ENCODE peak calls at places on chromosomes 11 and 22, in ten cellular contexts. M, C, K, E, G, I, Y, F, T and W are unnamed samples.

GRCh38 chr11:69014936-69015549 is 2.0 kb upstream of the MRGPRF start:
- DNase-seq in T (no peak), M (no peak), E (no peak), G (no peak), Y (no peak), C (no peak), I (no peak), F (no peak), K (no peak), W (no peak)

GRCh38 chr11:117825538-117826359 is 1.2 kb upstream of the FXYD2 start:
- DNase-seq in K (no peak), E (no peak), F (no peak), T (no peak), Y (no peak), M (no peak), G (no peak), C (no peak), I (no peak), W (no peak)

GRCh38 chr22:49756656-49757055 is 71.0 kb downstream of the BRD1 start:
- DNase-seq in T (no peak), F (no peak), M (no peak), C (no peak), I (no peak), K (no peak), E (no peak), G (no peak), Y (no peak), W (no peak)

GRCh38 chr11:48182860-48183526 is 33.6 kb upstream of the OR4B1 start:
- DNase-seq in E (peak; percentile 65), T (no peak), C (no peak), F (no peak), K (no peak), G (no peak), I (no peak), Y (no peak), M (no peak), W (no peak)

GRCh38 chr11:76911415-76911808 is 50.7 kb downstream of the ACER3 start:
- DNase-seq in K (no peak), T (no peak), I (no peak), F (no peak), M (no peak), Y (no peak), C (no peak), G (no peak), E (no peak), W (no peak)

GRCh38 chr11:106276859-106277436 is 199.5 kb downstream of the AASDHPPT start:
- DNase-seq in C (no peak), I (no peak), E (no peak), K (no peak), M (no peak), Y (no peak), G (no peak), F (peak; percentile 62), T (peak; percentile 39), W (no peak)

GRCh38 chr11:92811341-92811740 is 158.1 kb upstream of the MTNR1B start:
- DNase-seq in I (no peak), C (no peak), G (no peak), K (no peak), M (no peak), E (no peak), Y (no peak), F (no peak), T (peak; percentile 29), W (peak; percentile 1)

GRCh38 chr11:132158091-132158490 is 787.7 kb downstream of the NTM start:
- DNase-seq in E (no peak), T (peak; percentile 16), K (no peak), F (peak; percentile 50), M (no peak), I (no peak), G (no peak), C (no peak), Y (no peak), W (no peak)

GRCh38 chr11:14809466-14809865 is 82.6 kb downstream of the CYP2R1 start:
- DNase-seq in C (no peak), F (no peak), K (no peak), E (no peak), Y (no peak), G (no peak), T (no peak), I (no peak), M (no peak), W (no peak)

GRCh38 chr11:75503531-75504099 is 22.1 kb downstream of the GDPD5 start:
- DNase-seq in F (no peak), K (no peak), E (no peak), T (no peak), Y (no peak), C (no peak), M (no peak), I (no peak), G (no peak), W (no peak)

GRCh38 chr11:36345084-36345511 is 49.0 kb downstream of the PRR5L start:
- DNase-seq in M (no peak), G (no peak), E (no peak), F (no peak), K (no peak), T (no peak), C (no peak), Y (no peak), I (no peak), W (no peak)

GRCh38 chr11:122205036-122205435 is 89.0 kb upstream of the BLID start:
- DNase-seq in M (no peak), E (no peak), Y (no peak), C (no peak), F (no peak), T (peak; percentile 51), G (peak; percentile 52), K (no peak), I (no peak), W (no peak)

GRCh38 chr11:122202161-122202950 is 86.3 kb upstream of the BLID start:
- DNase-seq in G (peak; percentile 76), T (peak; percentile 95), C (no peak), I (no peak), F (peak; percentile 85), K (no peak), M (no peak), E (no peak), Y (no peak), W (no peak)

GRCh38 chr11:122204206-122204605 is 88.2 kb upstream of the BLID start:
- DNase-seq in E (no peak), T (peak; percentile 53), M (no peak), K (no peak), I (no peak), C (no peak), F (no peak), G (peak; percentile 92), Y (no peak), W (no peak)

GRCh38 chr11:122201126-122201525 is 85.1 kb upstream of the BLID start:
- DNase-seq in Y (no peak), I (no peak), M (no peak), F (no peak), K (no peak), T (no peak), C (no peak), G (no peak), E (no peak), W (no peak)

GRCh38 chr11:122202951-122203456 is 87.0 kb upstream of the BLID start:
- DNase-seq in M (peak; percentile 72), G (peak; percentile 69), F (peak; percentile 95), Y (no peak), I (peak; percentile 70), C (peak; percentile 65), T (peak; percentile 72), E (peak; percentile 66), K (peak; percentile 77), W (no peak)
- H3K4me3 ChIP-seq in M (peak overlapping the region; percentile 38), G (peak overlapping the region; percentile 60), F (peak overlapping the region; percentile 70), Y (no peak overlapping the region), I (no peak overlapping the region), C (peak overlapping the region; percentile 41), T (peak overlapping the region; percentile 80), E (peak overlapping the region; percentile 46), K (peak overlapping the region; percentile 31), W (peak overlapping the region; percentile 71)

GRCh38 chr22:45317551-45318167 is 7.9 kb downstream of the FAM118A start:
- DNase-seq in T (peak; percentile 68), Y (no peak), K (peak; percentile 66), I (no peak), G (peak; percentile 32), C (no peak), E (peak; percentile 64), M (no peak), F (peak; percentile 9), W (no peak)
- H3K4me3 ChIP-seq in T (no peak overlapping the region), Y (peak overlapping the region; percentile 25), K (no peak overlapping the region), I (no peak overlapping the region), G (no peak overlapping the region), C (no peak overlapping the region), E (no peak overlapping the region), M (no peak overlapping the region), F (no peak overlapping the region), W (no peak overlapping the region)

DNA sequence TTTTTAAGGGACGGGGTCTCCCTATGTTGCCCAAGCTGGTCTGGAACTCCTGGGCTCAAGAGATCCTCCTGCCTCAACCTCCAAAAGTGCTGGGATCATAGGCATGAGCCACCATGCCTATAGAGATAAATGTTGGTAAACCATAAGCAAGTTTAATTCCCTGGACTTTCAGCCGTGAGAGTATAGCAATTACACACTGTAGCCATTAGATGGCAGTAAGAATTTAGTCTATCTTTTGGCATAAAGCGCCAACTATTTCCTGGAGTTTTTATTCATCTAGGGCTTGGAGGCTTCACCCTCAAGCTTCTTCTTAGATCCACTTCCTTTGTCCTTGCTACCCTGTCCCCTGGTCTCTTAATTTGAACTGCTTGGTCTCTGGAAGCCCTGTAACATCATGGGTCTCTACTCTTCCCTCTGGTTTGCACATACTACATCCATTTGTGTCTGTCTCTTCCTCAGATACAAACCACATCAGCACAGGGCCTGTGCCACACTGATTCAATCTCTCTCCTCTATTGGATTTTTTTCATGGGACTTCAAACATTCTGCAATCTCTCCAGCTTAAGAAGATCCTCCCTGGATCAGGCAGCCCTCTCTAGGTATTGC is 38.2 kb downstream of the OR10A6 start:
- DNase-seq in T (peak; percentile 52), F (peak; percentile 81), C (no peak), G (peak; percentile 46), M (peak; percentile 54), E (no peak), K (no peak), I (no peak), Y (no peak), W (peak; percentile 28)
- H3K4me3 ChIP-seq in T (no peak overlapping the region), F (no peak overlapping the region), C (no peak overlapping the region), G (no peak overlapping the region), M (no peak overlapping the region), E (no peak overlapping the region), K (no peak overlapping the region), I (no peak overlapping the region), Y (no peak overlapping the region), W (no peak overlapping the region)

DNA sequence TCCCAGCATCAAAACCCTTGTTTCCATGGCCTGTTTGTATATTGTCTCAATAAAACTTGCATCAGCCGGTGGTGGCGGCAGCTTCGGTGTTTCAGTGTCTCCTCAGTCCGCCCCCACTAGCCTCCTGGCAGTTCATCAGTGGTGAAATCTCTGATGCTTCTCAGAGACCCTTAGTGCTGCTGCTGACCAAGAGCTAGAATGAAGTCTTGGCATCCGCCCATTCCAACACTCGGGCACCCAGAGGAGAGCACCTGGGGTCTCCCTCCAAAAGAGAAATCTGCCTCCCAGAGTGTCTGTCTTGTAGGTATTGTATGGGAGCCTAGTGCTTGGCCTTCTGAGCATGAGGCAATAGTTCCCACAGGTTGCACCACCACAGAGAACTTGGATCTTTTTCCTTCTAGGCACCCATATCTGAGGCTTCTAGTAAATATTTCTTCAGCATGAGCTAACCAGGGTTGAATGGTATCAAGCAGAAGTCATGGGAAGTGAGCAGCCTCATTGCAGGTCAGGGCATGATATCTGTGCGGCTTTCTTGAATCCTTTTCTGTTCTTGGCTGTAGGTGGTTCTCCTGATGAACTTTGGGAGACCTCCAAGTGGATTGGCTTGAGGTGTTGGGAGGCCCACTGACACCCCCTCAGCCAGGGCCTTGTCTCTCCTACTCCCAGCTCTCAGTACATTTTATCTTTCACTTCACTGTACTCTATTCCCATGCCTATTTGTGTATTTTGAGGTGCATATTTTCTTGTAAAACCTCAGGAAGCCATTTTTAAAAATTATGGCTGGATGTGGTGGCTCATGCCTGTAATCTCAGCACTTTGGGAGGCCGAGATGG is 13.2 kb upstream of the AIFM3 start:
- DNase-seq in F (no peak), C (no peak), Y (no peak), T (peak; percentile 8), M (no peak), I (no peak), G (no peak), E (no peak), K (peak; percentile 27), W (peak; percentile 19)
- H3K4me3 ChIP-seq in F (no peak overlapping the region), C (no peak overlapping the region), Y (no peak overlapping the region), T (no peak overlapping the region), M (no peak overlapping the region), I (no peak overlapping the region), G (no peak overlapping the region), E (no peak overlapping the region), K (no peak overlapping the region), W (no peak overlapping the region)